ENCODE peak calls at places on chromosomes 16 and 17, in ten cellular contexts. B is CD8-positive, alpha-beta T cell; W is nephron progenitor cell; U is B cell; I is GM23338; Z is endothelial cell; V is lower lobe of right lung; Y is A549; K is heart right ventricle; L is PC-9. G is an unnamed sample.

GRCh38 chr16:57208926-57209325 is 22.8 kb downstream of the RSPRY1 start:
- DNase-seq in B (no peak), W (no peak), U (no peak), I (no peak), Z (no peak), V (no peak), Y (no peak), K (no peak), L (no peak), G (no peak)

GRCh38 chr17:39069114-39069756 is 82.2 kb downstream of the PLXDC1 start:
- DNase-seq in B (peak; percentile 60), W (no peak), U (peak; percentile 45), I (peak; percentile 82), Z (peak; percentile 16), V (no peak), Y (peak; percentile 93), K (no peak), L (no peak), G (peak; percentile 68)

GRCh38 chr17:74424658-74425057 is 7.2 kb upstream of the GPRC5C start:
- DNase-seq in B (no peak), W (no peak), U (no peak), I (no peak), Z (no peak), V (no peak), Y (no peak), K (peak; percentile 51), L (no peak), G (peak; percentile 3)

GRCh38 chr16:19809121-19809635 is 75.5 kb downstream of the GPRC5B start:
- DNase-seq in B (no peak), W (no peak), U (no peak), I (no peak), Z (no peak), V (no peak), Y (no peak), K (no peak), L (peak; percentile 49), G (no peak)

GRCh38 chr17:2689411-2690164 is 22.0 kb downstream of the CLUH start:
- DNase-seq in B (peak; percentile 63), W (no peak), U (no peak), I (no peak), Z (no peak), V (peak; percentile 50), Y (no peak), K (peak; percentile 5), L (no peak), G (peak; percentile 25)

GRCh38 chr17:4947411-4948165 is 742 bp downstream of the PFN1 start:
- DNase-seq in B (peak; percentile 86), W (peak; percentile 58), U (no peak), I (peak; percentile 77), Z (peak; percentile 54), V (peak; percentile 78), Y (peak; percentile 64), K (peak; percentile 53), L (peak; percentile 58), G (peak; percentile 81)

GRCh38 chr17:19336938-19337711 is 25.4 kb downstream of the B9D1 start:
- DNase-seq in B (no peak), W (no peak), U (no peak), I (peak; percentile 54), Z (no peak), V (no peak), Y (no peak), K (no peak), L (no peak), G (no peak)

GRCh38 chr17:50128441-50129302 is 1.3 kb downstream of the SAMD14 start:
- DNase-seq in B (no peak), W (peak; percentile 30), U (no peak), I (peak; percentile 93), Z (peak; percentile 56), V (no peak), Y (no peak), K (no peak), L (no peak), G (no peak)

GRCh38 chr17:82804442-82805191 is 35.2 kb downstream of the ZNF750 start:
- DNase-seq in B (no peak), W (no peak), U (peak; percentile 27), I (no peak), Z (no peak), V (no peak), Y (no peak), K (peak; percentile 76), L (no peak), G (no peak)

GRCh38 chr16:68539704-68540370 is 746 bp downstream of the ZFP90 start:
- DNase-seq in B (peak; percentile 54), W (no peak), U (no peak), I (peak; percentile 62), Z (no peak), V (no peak), Y (no peak), K (no peak), L (no peak), G (peak; percentile 39)

GRCh38 chr17:4515501-4515900 is 16.8 kb downstream of the SPNS2 start:
- DNase-seq in B (no peak), W (no peak), U (no peak), I (no peak), Z (no peak), V (no peak), Y (no peak), K (no peak), L (peak; percentile 88), G (no peak)

DNA sequence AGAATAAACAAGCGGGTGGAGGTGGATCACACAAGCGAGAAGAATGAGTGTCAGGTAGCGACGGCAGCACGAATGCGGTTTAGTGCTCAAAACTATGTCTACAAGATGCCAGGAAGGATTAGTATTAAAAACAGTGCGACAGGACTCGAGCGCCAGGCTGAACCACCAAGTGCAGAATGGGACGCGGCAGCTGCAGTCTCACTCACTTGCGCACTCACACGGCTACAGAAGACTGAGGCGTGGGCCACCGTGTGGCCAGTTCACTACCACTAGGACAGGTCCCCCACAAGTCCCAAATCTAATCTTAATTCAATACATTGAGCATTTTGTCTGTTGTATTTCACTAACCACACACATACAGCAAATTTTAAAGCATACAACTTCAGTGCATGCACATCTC is 35.7 kb upstream of the TRAP1 start:
- DNase-seq in B (no peak), W (no peak), U (no peak), I (peak; percentile 15), Z (no peak), V (no peak), Y (no peak), K (no peak), L (no peak), G (no peak)
- TF ChIP-seq CTCF in B (no peak), W (no peak), U (no peak), I (no peak), Z (no peak), V (no peak), Y (no peak), K (no peak), L (no peak), G (no peak)

DNA sequence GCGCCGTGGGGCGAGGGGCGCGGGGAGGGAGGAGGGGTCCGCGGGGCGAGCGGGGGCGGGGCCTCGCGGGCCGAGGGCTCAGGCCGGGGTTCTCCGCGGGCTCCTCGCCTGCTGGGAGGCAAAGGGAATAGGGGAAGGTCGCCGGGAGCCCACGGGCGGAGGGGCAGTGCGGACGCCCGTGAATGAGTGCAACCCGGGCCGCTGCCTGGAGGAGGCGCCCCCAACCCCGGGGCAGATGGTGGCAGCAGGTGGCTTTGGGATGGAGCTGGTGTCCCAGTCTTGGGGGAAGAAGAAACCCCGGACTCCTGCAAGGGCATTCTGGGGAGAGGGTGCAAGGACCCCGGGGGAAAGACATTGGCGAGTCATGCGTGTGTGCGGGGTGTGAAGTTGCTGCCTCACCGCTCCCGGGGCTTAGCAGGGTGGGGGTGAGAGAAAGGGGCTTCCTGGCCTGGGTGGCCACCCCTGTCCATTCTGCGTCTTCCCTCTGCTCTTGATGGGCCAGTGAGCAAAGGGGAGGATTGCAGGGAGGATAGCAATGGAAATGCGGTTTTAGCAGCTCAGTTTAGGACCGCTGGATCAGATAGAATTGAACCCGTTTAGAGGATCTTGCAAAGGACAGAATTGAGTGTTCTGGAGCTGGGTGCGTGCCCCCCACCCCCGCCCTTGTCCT is 508 bp downstream of the KIAA0513 start:
- DNase-seq in B (peak; percentile 55), W (no peak), U (no peak), I (peak; percentile 61), Z (no peak), V (no peak), Y (no peak), K (peak; percentile 15), L (no peak), G (no peak)
- TF ChIP-seq CTCF in B (no peak), W (no peak), U (peak; percentile 33), I (peak; percentile 35), Z (no peak), V (peak; percentile 42), Y (no peak), K (no peak), L (no peak), G (peak; percentile 20)

GRCh38 chr16:10182186-10182683 is at the start of gene GRIN2A:
- DNase-seq in B (no peak), W (no peak), U (no peak), I (peak; percentile 57), Z (no peak), V (no peak), Y (no peak), K (no peak), L (no peak), G (peak; percentile 52)

GRCh38 chr16:10181196-10182162 is 749 bp downstream of the GRIN2A start:
- DNase-seq in B (no peak), W (peak; percentile 87), U (no peak), I (peak; percentile 88), Z (peak; percentile 89), V (peak; percentile 65), Y (peak; percentile 62), K (peak; percentile 45), L (peak; percentile 27), G (peak; percentile 89)

GRCh38 chr16:10180042-10180770 is 2.0 kb downstream of the GRIN2A start:
- DNase-seq in B (no peak), W (no peak), U (no peak), I (no peak), Z (no peak), V (no peak), Y (no peak), K (no peak), L (no peak), G (no peak)

GRCh38 chr16:10178079-10178478 is 4.1 kb downstream of the GRIN2A start:
- DNase-seq in B (no peak), W (no peak), U (no peak), I (no peak), Z (no peak), V (no peak), Y (no peak), K (no peak), L (no peak), G (no peak)

DNA sequence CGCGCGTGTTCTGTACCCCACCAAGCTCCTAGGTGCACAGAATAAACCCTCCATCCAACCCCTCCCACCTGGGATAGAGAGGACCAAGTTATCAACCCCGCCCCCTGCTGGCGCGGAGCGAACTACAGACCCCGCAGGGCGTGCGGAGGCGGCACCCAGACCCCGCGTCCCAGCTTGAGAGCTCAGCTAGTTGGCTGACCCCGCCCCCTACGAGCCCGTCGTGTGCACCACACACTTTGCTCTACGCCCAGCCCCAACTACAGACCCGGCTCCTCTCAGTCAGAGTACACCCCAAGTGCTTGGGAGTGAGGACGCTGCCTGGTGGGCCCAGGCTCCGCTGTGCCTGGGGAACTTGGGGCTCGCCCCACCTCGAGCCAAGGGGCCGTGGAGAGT is 1.5 kb downstream of the GRIN2A start:
- DNase-seq in B (no peak), W (peak; percentile 90), U (no peak), I (peak; percentile 97), Z (peak; percentile 80), V (no peak), Y (peak; percentile 28), K (peak; percentile 13), L (no peak), G (peak; percentile 69)
- TF ChIP-seq CTCF in B (no peak), W (peak; percentile 54), U (no peak), I (peak; percentile 78), Z (peak; percentile 25), V (peak; percentile 10), Y (peak; percentile 12), K (no peak), L (no peak), G (peak; percentile 39)

GRCh38 chr16:88533945-88534641 is 36.1 kb upstream of the ZC3H18 start:
- DNase-seq in B (peak; percentile 92), W (peak; percentile 90), U (peak; percentile 73), I (peak; percentile 81), Z (peak; percentile 77), V (peak; percentile 85), Y (peak; percentile 76), K (peak; percentile 68), L (peak; percentile 81), G (peak; percentile 99)
- TF ChIP-seq CTCF in B (no peak), W (no peak), U (no peak), I (no peak), Z (no peak), V (no peak), Y (peak; percentile 5), K (no peak), L (no peak), G (no peak)